ENCODE peak calls at places on chromosomes 4 and X, in nine cellular contexts. S is H9; K is stimulated activated CD8-positive, alpha-beta memory T cell treated with anti-CD3 and anti-CD28 coated beads, Interleukin-15, amount 100 ng/mL, for 4 hours; D is stimulated activated CD4-positive, alpha-beta T cell treated with anti-CD3 and anti-CD28 coated beads, Interleukin-15, amount 100 ng/mL, for 1 hour; Y is T-helper 2 cell; T is mesenteric fat pad; N is cardiac muscle cell; E is occipital lobe; C is fibroblast of lung. L is an unnamed sample.

GRCh38 chr4:2252530-2252924 is 9.4 kb downstream of the MXD4 start:
- DNase-seq in C (no peak), D (no peak), K (no peak), N (no peak), Y (no peak), T (no peak), E (no peak), S (no peak), L (no peak)

GRCh38 chrX:10457092-10457491 is 163.3 kb downstream of the MID1 start:
- DNase-seq in C (peak), N (no peak), K (no peak), S (no peak), E (no peak), T (no peak), Y (no peak), D (no peak), L (no peak)

GRCh38 chr4:109278594-109279031 is 23.8 kb downstream of the COL25A1 start:
- DNase-seq in Y (no peak), N (no peak), S (no peak), C (no peak), E (no peak), T (no peak), D (no peak), K (no peak), L (peak)

GRCh38 chr4:7590205-7590604 is 155.5 kb upstream of the PSAPL1 start:
- DNase-seq in K (no peak), Y (no peak), S (no peak), D (no peak), E (no peak), T (no peak), C (peak), N (no peak), L (no peak)

GRCh38 chr4:173362666-173363065 is 8.1 kb upstream of the SAP30 start:
- DNase-seq in D (no peak), C (no peak), K (no peak), T (no peak), N (no peak), Y (no peak), E (no peak), S (no peak), L (no peak)

GRCh38 chr4:180827193-180827592 is 1416.0 kb upstream of the TENM3 start:
- DNase-seq in N (peak), T (no peak), E (no peak), K (no peak), S (no peak), D (no peak), Y (no peak), C (peak), L (peak)

GRCh38 chrX:20144491-20144890 is 2.9 kb upstream of the EIF1AX start:
- DNase-seq in E (no peak), K (no peak), C (peak), N (no peak), Y (no peak), D (no peak), S (no peak), T (no peak), L (peak)

GRCh38 chrX:40267334-40268118 is 169.8 kb upstream of the BCOR start:
- DNase-seq in D (no peak), T (no peak), S (no peak), N (no peak), E (no peak), K (no peak), C (no peak), Y (no peak), L (peak)

GRCh38 chr4:181592221-181592745 is 650.9 kb upstream of the TENM3 start:
- DNase-seq in T (no peak), Y (no peak), C (no peak), N (no peak), K (no peak), E (no peak), S (no peak), D (no peak), L (no peak)

GRCh38 chr4:8001564-8002355 is 62.1 kb upstream of the AFAP1 start:
- DNase-seq in N (no peak), C (no peak), D (no peak), Y (no peak), K (no peak), T (no peak), S (no peak), E (no peak), L (no peak)

GRCh38 chr4:64272432-64272831 is 136.8 kb downstream of the TECRL start:
- DNase-seq in N (no peak), D (no peak), S (peak), C (no peak), T (no peak), E (no peak), Y (no peak), K (no peak), L (no peak)

GRCh38 chr4:123547167-123547817 is 150.7 kb downstream of the SPRY1 start:
- DNase-seq in D (no peak), Y (no peak), N (peak), S (peak), E (no peak), C (no peak), T (no peak), K (no peak), L (no peak)

GRCh38 chr4:156321203-156321602 is 367.5 kb upstream of the CTSO start:
- DNase-seq in N (no peak), E (no peak), S (no peak), D (no peak), K (no peak), T (no peak), Y (no peak), C (peak), L (peak)

L was measured in mesenchymal stem cell.